ENCODE peak calls at places on chromosomes 4 and X, in six cellular contexts. E is A549, X is SK-N-SH, T is HepG2, B is GM12878, L is K562. F is an unnamed sample.

GRCh38 chr4:38034986-38035882 is 75.0 kb downstream of the PTTG2 start:
- DNase-seq in E (peak; percentile 35), X (peak; percentile 59), T (peak; percentile 66), B (no peak), L (peak; percentile 67), F (peak; percentile 70)

GRCh38 chr4:58760737-58761136 is 1650.6 kb upstream of the IGFBP7 start:
- DNase-seq in E (no peak), X (no peak), T (no peak), B (no peak), L (no peak), F (no peak)

GRCh38 chr4:101644516-101644915 is 146.0 kb upstream of the BANK1 start:
- DNase-seq in E (no peak), X (no peak), T (no peak), B (no peak), L (no peak), F (no peak)

GRCh38 chr4:185730387-185730786 is 81.6 kb downstream of the SORBS2 start:
- DNase-seq in E (no peak), X (no peak), T (no peak), B (no peak), L (peak; percentile 20), F (no peak)

GRCh38 chr4:184444953-184445309 is 29.4 kb downstream of the IRF2 start:
- DNase-seq in E (no peak), X (no peak), T (no peak), B (peak; percentile 26), L (no peak), F (no peak)

GRCh38 chr4:105215609-105216313 is 69.1 kb downstream of the TET2 start:
- DNase-seq in E (no peak), X (no peak), T (peak; percentile 7), B (peak; percentile 83), L (no peak), F (peak; percentile 70)

GRCh38 chr4:111602848-111603247 is 542.4 kb upstream of the FAM241A start:
- DNase-seq in E (no peak), X (no peak), T (no peak), B (no peak), L (no peak), F (peak; percentile 28)

GRCh38 chr4:52716364-52717151 is 34.7 kb downstream of the ERVMER34-1 start:
- DNase-seq in E (no peak), X (no peak), T (no peak), B (no peak), L (peak; percentile 21), F (no peak)

GRCh38 chr4:88008133-88008621 is 742 bp downstream of the PKD2 start:
- DNase-seq in E (peak; percentile 30), X (peak; percentile 81), T (peak; percentile 26), B (no peak), L (peak; percentile 18), F (peak; percentile 48)

GRCh38 chr4:57658188-57658587 is 548.0 kb upstream of the IGFBP7 start:
- DNase-seq in E (no peak), X (no peak), T (no peak), B (no peak), L (no peak), F (no peak)

GRCh38 chr4:1043658-1044468 is 32.4 kb downstream of the FGFRL1 start:
- DNase-seq in E (peak; percentile 72), X (no peak), T (peak; percentile 84), B (no peak), L (peak; percentile 96), F (peak; percentile 99)

GRCh38 chr4:3227878-3228675 is 20.9 kb upstream of the MSANTD1 start:
- DNase-seq in E (no peak), X (no peak), T (no peak), B (no peak), L (no peak), F (peak; percentile 21)

GRCh38 chr4:24394041-24394440 is 190.3 kb downstream of the DHX15 start:
- DNase-seq in E (no peak), X (no peak), T (no peak), B (no peak), L (no peak), F (peak; percentile 86)

GRCh38 chr4:54333657-54334056 is 104.6 kb downstream of the PDGFRA start:
- DNase-seq in E (no peak), X (no peak), T (no peak), B (no peak), L (no peak), F (no peak)

GRCh38 chr4:149749769-149750168 is 65.9 kb downstream of the IQCM start:
- DNase-seq in E (no peak), X (no peak), T (no peak), B (no peak), L (no peak), F (peak; percentile 1)

GRCh38 chr4:6200922-6201362 is 593 bp upstream of the JAKMIP1 start:
- DNase-seq in E (no peak), X (no peak), T (peak; percentile 34), B (no peak), L (no peak), F (no peak)

GRCh38 chr4:70969076-70969475 is 24.4 kb upstream of the DCK start:
- DNase-seq in E (no peak), X (no peak), T (no peak), B (no peak), L (no peak), F (no peak)

GRCh38 chr4:95204873-95205272 is 343.9 kb downstream of the UNC5C start:
- DNase-seq in E (peak; percentile 7), X (no peak), T (peak; percentile 9), B (no peak), L (no peak), F (no peak)

DNA sequence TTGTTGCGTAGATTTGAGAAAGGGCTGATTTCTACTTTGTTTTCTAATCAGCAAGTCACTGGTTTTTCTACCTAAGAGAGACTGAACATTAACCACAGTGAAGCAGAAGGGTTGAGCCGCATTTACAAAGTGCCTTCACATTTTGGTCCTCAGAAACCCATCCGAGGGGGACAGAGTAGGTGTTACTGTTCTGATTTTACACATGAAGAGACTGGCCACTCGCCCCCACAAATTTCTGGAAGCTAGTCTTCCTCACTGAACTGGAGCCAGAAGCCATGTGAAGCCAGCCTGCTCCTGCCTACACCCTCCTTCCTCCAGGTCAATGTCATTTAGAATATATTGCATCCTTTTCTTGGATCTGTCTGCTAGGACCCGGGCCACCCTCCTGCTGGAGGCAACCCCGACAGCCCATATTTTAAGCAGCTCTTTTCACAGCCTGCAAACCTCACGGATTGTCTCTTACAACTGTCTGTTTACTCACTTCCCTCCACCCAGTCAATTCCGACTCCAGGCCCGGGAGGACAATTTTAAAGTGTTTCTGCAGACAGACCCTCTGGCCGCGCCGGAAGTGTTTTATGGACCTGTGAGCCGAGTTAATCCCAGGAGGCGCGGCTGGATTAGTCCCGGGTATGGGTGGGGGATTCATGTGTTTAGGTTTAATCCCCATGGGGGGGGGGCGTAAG is 73.2 kb upstream of the BCOR start:
- DNase-seq in E (no peak), X (no peak), T (no peak), B (no peak), L (peak; percentile 54), F (no peak)
- TF ChIP-seq SMC3 in E (no peak), X (no peak), T (no peak), B (no peak), L (no peak), F (no peak)

GRCh38 chr4:16893141-16893571 is 5.3 kb downstream of the LDB2 start:
- DNase-seq in E (no peak), X (no peak), T (no peak), B (no peak), L (no peak), F (peak; percentile 34)
- TF ChIP-seq SMC3 in E (no peak), X (no peak), T (no peak), B (no peak), L (no peak), F (no peak)

GRCh38 chr4:152652102-152652501 is 27.7 kb downstream of the TMEM154 start:
- DNase-seq in E (no peak), X (no peak), T (no peak), B (no peak), L (no peak), F (no peak)
- TF ChIP-seq SMC3 in E (no peak), X (no peak), T (no peak), B (no peak), L (no peak), F (no peak)

DNA sequence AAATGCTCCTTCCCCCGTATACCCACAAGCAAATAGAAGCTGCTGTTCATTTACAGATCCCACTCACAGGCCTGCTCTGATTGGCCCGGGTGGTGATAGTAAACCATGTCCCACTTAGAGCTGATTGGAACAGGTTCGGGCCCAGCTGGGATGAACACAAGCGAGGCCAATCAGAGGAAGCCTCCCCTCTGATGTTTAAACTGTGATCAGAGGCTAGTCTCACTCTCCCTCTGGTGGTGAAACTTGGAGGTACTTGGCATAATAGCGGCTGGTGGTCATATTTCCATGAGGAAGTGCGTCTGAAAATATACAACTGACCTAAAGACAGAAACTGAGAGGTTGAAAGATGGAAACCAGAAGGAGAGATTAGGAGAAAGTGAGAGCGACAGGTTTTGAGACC is 51.5 kb upstream of the TRPC3 start:
- DNase-seq in E (peak; percentile 28), X (peak; percentile 60), T (peak; percentile 64), B (peak; percentile 11), L (peak; percentile 81), F (no peak)
- TF ChIP-seq SMC3 in E (peak; percentile 20), X (peak; percentile 58), T (peak; percentile 84), B (peak; percentile 83), L (peak; percentile 83), F (no peak)